ENCODE peak calls at places on chromosome 4, in five cellular contexts. One of them, this sample, is unnamed.

GRCh38 chr4:7331682-7332000 is 103.1 kb downstream of the PSAPL1 start:
- DNase-seq in stimulated activated CD8-positive, alpha-beta memory T cell treated with anti-CD3 and anti-CD28 coated beads, Interleukin-7, amount 100 ng/mL, for 4 hours: no peak
- DNase-seq in effector memory CD8-positive, alpha-beta T cell: no peak
- DNase-seq in right lobe of liver: peak; percentile 29
- DNase-seq in EH: no peak
- DNase-seq in this sample: no peak

GRCh38 chr4:107966903-107967302 is 22.8 kb upstream of the HADH start:
- DNase-seq in stimulated activated CD8-positive, alpha-beta memory T cell treated with anti-CD3 and anti-CD28 coated beads, Interleukin-7, amount 100 ng/mL, for 4 hours: no peak
- DNase-seq in effector memory CD8-positive, alpha-beta T cell: no peak
- DNase-seq in right lobe of liver: no peak
- DNase-seq in EH: no peak
- DNase-seq in this sample: no peak

GRCh38 chr4:113444386-113444785 is 317.2 kb downstream of the CAMK2D start:
- DNase-seq in stimulated activated CD8-positive, alpha-beta memory T cell treated with anti-CD3 and anti-CD28 coated beads, Interleukin-7, amount 100 ng/mL, for 4 hours: no peak
- DNase-seq in effector memory CD8-positive, alpha-beta T cell: no peak
- DNase-seq in right lobe of liver: no peak
- DNase-seq in EH: peak; percentile 81
- DNase-seq in this sample: peak; percentile 64

GRCh38 chr4:102174800-102175199 is 170.5 kb downstream of the SLC39A8 start:
- DNase-seq in stimulated activated CD8-positive, alpha-beta memory T cell treated with anti-CD3 and anti-CD28 coated beads, Interleukin-7, amount 100 ng/mL, for 4 hours: no peak
- DNase-seq in effector memory CD8-positive, alpha-beta T cell: no peak
- DNase-seq in right lobe of liver: no peak
- DNase-seq in EH: peak; percentile 75
- DNase-seq in this sample: peak; percentile 69

GRCh38 chr4:78565971-78566372 is 14.4 kb downstream of the ANXA3 start:
- DNase-seq in stimulated activated CD8-positive, alpha-beta memory T cell treated with anti-CD3 and anti-CD28 coated beads, Interleukin-7, amount 100 ng/mL, for 4 hours: no peak
- DNase-seq in effector memory CD8-positive, alpha-beta T cell: no peak
- DNase-seq in right lobe of liver: no peak
- DNase-seq in EH: peak; percentile 86
- DNase-seq in this sample: peak; percentile 84

GRCh38 chr4:80035336-80035735 is 37.7 kb downstream of the ANTXR2 start:
- DNase-seq in stimulated activated CD8-positive, alpha-beta memory T cell treated with anti-CD3 and anti-CD28 coated beads, Interleukin-7, amount 100 ng/mL, for 4 hours: no peak
- DNase-seq in effector memory CD8-positive, alpha-beta T cell: no peak
- DNase-seq in right lobe of liver: no peak
- DNase-seq in EH: no peak
- DNase-seq in this sample: no peak

GRCh38 chr4:88610771-88611170 is 18.5 kb downstream of the HERC3 start:
- DNase-seq in stimulated activated CD8-positive, alpha-beta memory T cell treated with anti-CD3 and anti-CD28 coated beads, Interleukin-7, amount 100 ng/mL, for 4 hours: no peak
- DNase-seq in effector memory CD8-positive, alpha-beta T cell: no peak
- DNase-seq in right lobe of liver: no peak
- DNase-seq in EH: peak; percentile 86
- DNase-seq in this sample: peak; percentile 86

GRCh38 chr4:1405636-1406415 is 416 bp downstream of the NKX1-1 start:
- DNase-seq in stimulated activated CD8-positive, alpha-beta memory T cell treated with anti-CD3 and anti-CD28 coated beads, Interleukin-7, amount 100 ng/mL, for 4 hours: no peak
- DNase-seq in effector memory CD8-positive, alpha-beta T cell: no peak
- DNase-seq in right lobe of liver: peak; percentile 35
- DNase-seq in EH: no peak
- DNase-seq in this sample: no peak

GRCh38 chr4:26731342-26731741 is 129.3 kb upstream of the STIM2 start:
- DNase-seq in stimulated activated CD8-positive, alpha-beta memory T cell treated with anti-CD3 and anti-CD28 coated beads, Interleukin-7, amount 100 ng/mL, for 4 hours: no peak
- DNase-seq in effector memory CD8-positive, alpha-beta T cell: no peak
- DNase-seq in right lobe of liver: no peak
- DNase-seq in EH: peak; percentile 20
- DNase-seq in this sample: peak; percentile 42

GRCh38 chr4:113339430-113339813 is 290.0 kb downstream of the ANK2 start:
- DNase-seq in stimulated activated CD8-positive, alpha-beta memory T cell treated with anti-CD3 and anti-CD28 coated beads, Interleukin-7, amount 100 ng/mL, for 4 hours: no peak
- DNase-seq in effector memory CD8-positive, alpha-beta T cell: no peak
- DNase-seq in right lobe of liver: no peak
- DNase-seq in EH: no peak
- DNase-seq in this sample: no peak

GRCh38 chr4:108693819-108694218 is 43.4 kb downstream of the OSTC start:
- DNase-seq in stimulated activated CD8-positive, alpha-beta memory T cell treated with anti-CD3 and anti-CD28 coated beads, Interleukin-7, amount 100 ng/mL, for 4 hours: no peak
- DNase-seq in effector memory CD8-positive, alpha-beta T cell: no peak
- DNase-seq in right lobe of liver: no peak
- DNase-seq in EH: no peak
- DNase-seq in this sample: peak; percentile 58

GRCh38 chr4:2484993-2485392 is 16.1 kb downstream of the RNF4 start:
- DNase-seq in stimulated activated CD8-positive, alpha-beta memory T cell treated with anti-CD3 and anti-CD28 coated beads, Interleukin-7, amount 100 ng/mL, for 4 hours: peak; percentile 56
- DNase-seq in effector memory CD8-positive, alpha-beta T cell: peak; percentile 57
- DNase-seq in right lobe of liver: peak; percentile 83
- DNase-seq in EH: peak; percentile 51
- DNase-seq in this sample: peak; percentile 84

GRCh38 chr4:126081336-126081735 is 766.6 kb downstream of the FAT4 start:
- DNase-seq in stimulated activated CD8-positive, alpha-beta memory T cell treated with anti-CD3 and anti-CD28 coated beads, Interleukin-7, amount 100 ng/mL, for 4 hours: no peak
- DNase-seq in effector memory CD8-positive, alpha-beta T cell: no peak
- DNase-seq in right lobe of liver: no peak
- DNase-seq in EH: peak; percentile 21
- DNase-seq in this sample: peak; percentile 12

GRCh38 chr4:73446336-73446938 is 10.4 kb downstream of the AFP start:
- DNase-seq in stimulated activated CD8-positive, alpha-beta memory T cell treated with anti-CD3 and anti-CD28 coated beads, Interleukin-7, amount 100 ng/mL, for 4 hours: no peak
- DNase-seq in effector memory CD8-positive, alpha-beta T cell: no peak
- DNase-seq in right lobe of liver: no peak
- DNase-seq in EH: peak; percentile 56
- DNase-seq in this sample: peak; percentile 77

GRCh38 chr4:61619528-61619927 is 419.4 kb downstream of the ADGRL3 start:
- DNase-seq in stimulated activated CD8-positive, alpha-beta memory T cell treated with anti-CD3 and anti-CD28 coated beads, Interleukin-7, amount 100 ng/mL, for 4 hours: no peak
- DNase-seq in effector memory CD8-positive, alpha-beta T cell: no peak
- DNase-seq in right lobe of liver: no peak
- DNase-seq in EH: no peak
- DNase-seq in this sample: no peak

GRCh38 chr4:55386073-55386472 is 9.7 kb upstream of the TMEM165 start:
- DNase-seq in stimulated activated CD8-positive, alpha-beta memory T cell treated with anti-CD3 and anti-CD28 coated beads, Interleukin-7, amount 100 ng/mL, for 4 hours: no peak
- DNase-seq in effector memory CD8-positive, alpha-beta T cell: no peak
- DNase-seq in right lobe of liver: no peak
- DNase-seq in EH: peak; percentile 56
- DNase-seq in this sample: peak; percentile 42

GRCh38 chr4:93199492-93199891 is 629.1 kb upstream of the ATOH1 start:
- DNase-seq in stimulated activated CD8-positive, alpha-beta memory T cell treated with anti-CD3 and anti-CD28 coated beads, Interleukin-7, amount 100 ng/mL, for 4 hours: no peak
- DNase-seq in effector memory CD8-positive, alpha-beta T cell: no peak
- DNase-seq in right lobe of liver: no peak
- DNase-seq in EH: peak; percentile 20
- DNase-seq in this sample: peak; percentile 53

GRCh38 chr4:56799291-56799823 is 22.1 kb downstream of the SPINK2 start:
- DNase-seq in stimulated activated CD8-positive, alpha-beta memory T cell treated with anti-CD3 and anti-CD28 coated beads, Interleukin-7, amount 100 ng/mL, for 4 hours: no peak
- DNase-seq in effector memory CD8-positive, alpha-beta T cell: no peak
- DNase-seq in right lobe of liver: no peak
- DNase-seq in EH: no peak
- DNase-seq in this sample: peak; percentile 36

GRCh38 chr4:153115322-153116100 is 88.7 kb upstream of the TRIM2 start:
- DNase-seq in stimulated activated CD8-positive, alpha-beta memory T cell treated with anti-CD3 and anti-CD28 coated beads, Interleukin-7, amount 100 ng/mL, for 4 hours: peak; percentile 64
- DNase-seq in effector memory CD8-positive, alpha-beta T cell: peak; percentile 59
- DNase-seq in right lobe of liver: no peak
- DNase-seq in EH: peak; percentile 88
- DNase-seq in this sample: peak; percentile 83

GRCh38 chr4:179097741-179098140 is 1655.5 kb upstream of the AGA start:
- DNase-seq in stimulated activated CD8-positive, alpha-beta memory T cell treated with anti-CD3 and anti-CD28 coated beads, Interleukin-7, amount 100 ng/mL, for 4 hours: no peak
- DNase-seq in effector memory CD8-positive, alpha-beta T cell: no peak
- DNase-seq in right lobe of liver: no peak
- DNase-seq in EH: no peak
- DNase-seq in this sample: peak; percentile 0

GRCh38 chr4:178823673-178824072 is 1381.4 kb upstream of the AGA start:
- DNase-seq in stimulated activated CD8-positive, alpha-beta memory T cell treated with anti-CD3 and anti-CD28 coated beads, Interleukin-7, amount 100 ng/mL, for 4 hours: no peak
- DNase-seq in effector memory CD8-positive, alpha-beta T cell: no peak
- DNase-seq in right lobe of liver: no peak
- DNase-seq in EH: no peak
- DNase-seq in this sample: no peak

GRCh38 chr4:122524176-122524575 is 67.7 kb upstream of the IL2 start:
- DNase-seq in stimulated activated CD8-positive, alpha-beta memory T cell treated with anti-CD3 and anti-CD28 coated beads, Interleukin-7, amount 100 ng/mL, for 4 hours: no peak
- DNase-seq in effector memory CD8-positive, alpha-beta T cell: no peak
- DNase-seq in right lobe of liver: no peak
- DNase-seq in EH: no peak
- DNase-seq in this sample: no peak

GRCh38 chr4:171813195-171813955 is at the start of gene GALNTL6:
- DNase-seq in stimulated activated CD8-positive, alpha-beta memory T cell treated with anti-CD3 and anti-CD28 coated beads, Interleukin-7, amount 100 ng/mL, for 4 hours: no peak
- DNase-seq in effector memory CD8-positive, alpha-beta T cell: no peak
- DNase-seq in right lobe of liver: no peak
- DNase-seq in EH: peak; percentile 10
- DNase-seq in this sample: peak; percentile 25

GRCh38 chr4:37917388-37917787 is 26.5 kb downstream of the TBC1D1 start:
- DNase-seq in stimulated activated CD8-positive, alpha-beta memory T cell treated with anti-CD3 and anti-CD28 coated beads, Interleukin-7, amount 100 ng/mL, for 4 hours: no peak
- DNase-seq in effector memory CD8-positive, alpha-beta T cell: no peak
- DNase-seq in right lobe of liver: no peak
- DNase-seq in EH: no peak
- DNase-seq in this sample: no peak

GRCh38 chr4:24473309-24473721 is 111.0 kb downstream of the DHX15 start:
- DNase-seq in stimulated activated CD8-positive, alpha-beta memory T cell treated with anti-CD3 and anti-CD28 coated beads, Interleukin-7, amount 100 ng/mL, for 4 hours: no peak
- DNase-seq in effector memory CD8-positive, alpha-beta T cell: no peak
- DNase-seq in right lobe of liver: no peak
- DNase-seq in EH: peak; percentile 40
- DNase-seq in this sample: peak; percentile 41

GRCh38 chr4:37243722-37244582 is 591 bp upstream of the NWD2 start:
- DNase-seq in stimulated activated CD8-positive, alpha-beta memory T cell treated with anti-CD3 and anti-CD28 coated beads, Interleukin-7, amount 100 ng/mL, for 4 hours: no peak
- DNase-seq in effector memory CD8-positive, alpha-beta T cell: no peak
- DNase-seq in right lobe of liver: no peak
- DNase-seq in EH: no peak
- DNase-seq in this sample: no peak

GRCh38 chr4:71187399-71188196 is 151.2 kb upstream of the SLC4A4 start:
- DNase-seq in stimulated activated CD8-positive, alpha-beta memory T cell treated with anti-CD3 and anti-CD28 coated beads, Interleukin-7, amount 100 ng/mL, for 4 hours: peak; percentile 9
- DNase-seq in effector memory CD8-positive, alpha-beta T cell: peak; percentile 7
- DNase-seq in right lobe of liver: peak; percentile 75
- DNase-seq in EH: peak; percentile 64
- DNase-seq in this sample: peak; percentile 85

GRCh38 chr4:183838987-183839712 is 66.0 kb upstream of the STOX2 start:
- DNase-seq in stimulated activated CD8-positive, alpha-beta memory T cell treated with anti-CD3 and anti-CD28 coated beads, Interleukin-7, amount 100 ng/mL, for 4 hours: no peak
- DNase-seq in effector memory CD8-positive, alpha-beta T cell: no peak
- DNase-seq in right lobe of liver: no peak
- DNase-seq in EH: peak; percentile 2
- DNase-seq in this sample: peak; percentile 12

GRCh38 chr4:183832776-183833450 is 72.2 kb upstream of the STOX2 start:
- DNase-seq in stimulated activated CD8-positive, alpha-beta memory T cell treated with anti-CD3 and anti-CD28 coated beads, Interleukin-7, amount 100 ng/mL, for 4 hours: no peak
- DNase-seq in effector memory CD8-positive, alpha-beta T cell: no peak
- DNase-seq in right lobe of liver: no peak
- DNase-seq in EH: no peak
- DNase-seq in this sample: no peak

GRCh38 chr4:16713271-16713670 is 185.2 kb downstream of the LDB2 start:
- DNase-seq in stimulated activated CD8-positive, alpha-beta memory T cell treated with anti-CD3 and anti-CD28 coated beads, Interleukin-7, amount 100 ng/mL, for 4 hours: no peak
- DNase-seq in effector memory CD8-positive, alpha-beta T cell: no peak
- DNase-seq in right lobe of liver: no peak
- DNase-seq in EH: no peak
- DNase-seq in this sample: no peak

GRCh38 chr4:105145059-105145912 is 1.4 kb upstream of the TET2 start:
- DNase-seq in stimulated activated CD8-positive, alpha-beta memory T cell treated with anti-CD3 and anti-CD28 coated beads, Interleukin-7, amount 100 ng/mL, for 4 hours: no peak
- DNase-seq in effector memory CD8-positive, alpha-beta T cell: no peak
- DNase-seq in right lobe of liver: no peak
- DNase-seq in EH: no peak
- DNase-seq in this sample: peak; percentile 33

GRCh38 chr4:79576480-79576803 is 168.4 kb upstream of the GK2 start:
- DNase-seq in stimulated activated CD8-positive, alpha-beta memory T cell treated with anti-CD3 and anti-CD28 coated beads, Interleukin-7, amount 100 ng/mL, for 4 hours: no peak
- DNase-seq in effector memory CD8-positive, alpha-beta T cell: no peak
- DNase-seq in right lobe of liver: no peak
- DNase-seq in EH: peak; percentile 13
- DNase-seq in this sample: peak; percentile 58

GRCh38 chr4:19130836-19131235 is 1109.3 kb upstream of the LCORL start:
- DNase-seq in stimulated activated CD8-positive, alpha-beta memory T cell treated with anti-CD3 and anti-CD28 coated beads, Interleukin-7, amount 100 ng/mL, for 4 hours: no peak
- DNase-seq in effector memory CD8-positive, alpha-beta T cell: no peak
- DNase-seq in right lobe of liver: no peak
- DNase-seq in EH: peak; percentile 73
- DNase-seq in this sample: peak; percentile 68

GRCh38 chr4:4386736-4387392 is at the start of gene NSG1:
- DNase-seq in stimulated activated CD8-positive, alpha-beta memory T cell treated with anti-CD3 and anti-CD28 coated beads, Interleukin-7, amount 100 ng/mL, for 4 hours: peak; percentile 30
- DNase-seq in effector memory CD8-positive, alpha-beta T cell: peak; percentile 25
- DNase-seq in right lobe of liver: peak; percentile 54
- DNase-seq in EH: peak; percentile 22
- DNase-seq in this sample: peak; percentile 60

GRCh38 chr4:911221-911751 is 20.8 kb downstream of the GAK start:
- DNase-seq in stimulated activated CD8-positive, alpha-beta memory T cell treated with anti-CD3 and anti-CD28 coated beads, Interleukin-7, amount 100 ng/mL, for 4 hours: no peak
- DNase-seq in effector memory CD8-positive, alpha-beta T cell: no peak
- DNase-seq in right lobe of liver: peak; percentile 25
- DNase-seq in EH: no peak
- DNase-seq in this sample: no peak

GRCh38 chr4:11698846-11699590 is 270.3 kb upstream of the HS3ST1 start:
- DNase-seq in stimulated activated CD8-positive, alpha-beta memory T cell treated with anti-CD3 and anti-CD28 coated beads, Interleukin-7, amount 100 ng/mL, for 4 hours: no peak
- DNase-seq in effector memory CD8-positive, alpha-beta T cell: no peak
- DNase-seq in right lobe of liver: no peak
- DNase-seq in EH: peak; percentile 62
- DNase-seq in this sample: no peak

GRCh38 chr4:158667651-158668198 is 4.0 kb downstream of the C4orf46 start:
- DNase-seq in stimulated activated CD8-positive, alpha-beta memory T cell treated with anti-CD3 and anti-CD28 coated beads, Interleukin-7, amount 100 ng/mL, for 4 hours: no peak
- DNase-seq in effector memory CD8-positive, alpha-beta T cell: no peak
- DNase-seq in right lobe of liver: no peak
- DNase-seq in EH: peak; percentile 49
- DNase-seq in this sample: peak; percentile 66

GRCh38 chr4:124455671-124456070 is 256.9 kb downstream of the ANKRD50 start:
- DNase-seq in stimulated activated CD8-positive, alpha-beta memory T cell treated with anti-CD3 and anti-CD28 coated beads, Interleukin-7, amount 100 ng/mL, for 4 hours: no peak
- DNase-seq in effector memory CD8-positive, alpha-beta T cell: no peak
- DNase-seq in right lobe of liver: no peak
- DNase-seq in EH: no peak
- DNase-seq in this sample: no peak

GRCh38 chr4:38412137-38412536 is 251.9 kb upstream of the KLF3 start:
- DNase-seq in stimulated activated CD8-positive, alpha-beta memory T cell treated with anti-CD3 and anti-CD28 coated beads, Interleukin-7, amount 100 ng/mL, for 4 hours: no peak
- DNase-seq in effector memory CD8-positive, alpha-beta T cell: no peak
- DNase-seq in right lobe of liver: no peak
- DNase-seq in EH: no peak
- DNase-seq in this sample: no peak